ENCODE peak calls at places on chromosomes 4 and X, in four cellular contexts. R, A, D and X are unnamed samples.

GRCh38 chr4:30837131-30837539 is 117.0 kb downstream of the PCDH7 start:
- DNase-seq in R (no peak), A (no peak), D (peak), X (peak)

GRCh38 chrX:19070555-19070994 is 51.7 kb downstream of the ADGRG2 start:
- DNase-seq in R (no peak), A (no peak), D (no peak), X (no peak)

GRCh38 chr4:25457053-25457715 is 80.1 kb downstream of the ANAPC4 start:
- DNase-seq in A (peak), R (no peak), D (no peak), X (no peak)

GRCh38 chrX:56766554-56767412 is 37.7 kb downstream of the NBDY start:
- DNase-seq in R (no peak), D (peak), A (no peak), X (no peak)

GRCh38 chrX:76148011-76148665 is 24.7 kb upstream of the PBDC1 start:
- DNase-seq in A (peak), R (no peak), D (peak), X (no peak)

GRCh38 chrX:45803383-45803921 is 602.8 kb upstream of the DIPK2B start:
- DNase-seq in D (no peak), R (no peak), A (peak), X (no peak)

GRCh38 chrX:136176399-136176825 is 29.1 kb downstream of the FHL1 start:
- DNase-seq in D (no peak), A (peak), R (no peak), X (no peak)

GRCh38 chr4:58502839-58503238 is 1392.7 kb upstream of the IGFBP7 start:
- DNase-seq in R (no peak), D (no peak), A (no peak), X (no peak)

GRCh38 chr4:1511441-1512041 is 105.3 kb upstream of the NKX1-1 start:
- DNase-seq in A (no peak), R (peak), D (peak), X (peak)

GRCh38 chrX:44012484-44013096 is 39.4 kb upstream of the NDP start:
- DNase-seq in R (peak), D (no peak), A (peak), X (no peak)

GRCh38 chr4:138952405-138952804 is 63.2 kb upstream of the NOCT start:
- DNase-seq in D (no peak), R (no peak), A (no peak), X (no peak)

GRCh38 chr4:38856524-38857337 is at the start of gene TLR6:
- DNase-seq in R (no peak), A (peak), D (peak), X (peak)

GRCh38 chr4:122603156-122603574 is 17.7 kb downstream of the IL21 start:
- DNase-seq in D (peak), A (no peak), R (no peak), X (no peak)

GRCh38 chr4:156779046-156779445 is 192.6 kb downstream of the PDGFC start:
- DNase-seq in R (no peak), D (no peak), A (peak), X (no peak)

GRCh38 chr4:93658443-93658842 is 170.1 kb upstream of the ATOH1 start:
- DNase-seq in D (no peak), R (no peak), A (peak), X (no peak)

GRCh38 chr4:80140237-80140636 is 57.1 kb upstream of the PRDM8 start:
- DNase-seq in A (no peak), D (no peak), R (no peak), X (no peak)

GRCh38 chr4:14812101-14812500 is 190.2 kb upstream of the CPEB2 start:
- DNase-seq in D (no peak), R (no peak), A (peak), X (no peak)

GRCh38 chr4:24729041-24729730 is 66.2 kb upstream of the SOD3 start:
- DNase-seq in R (no peak), D (no peak), A (no peak), X (no peak)

GRCh38 chr4:14583752-14584151 is 418.5 kb upstream of the CPEB2 start:
- DNase-seq in A (no peak), D (no peak), R (no peak), X (no peak)

GRCh38 chr4:113157086-113157857 is 107.8 kb downstream of the ANK2 start:
- DNase-seq in A (peak), D (no peak), R (no peak), X (peak)